ENCODE peak calls at places on chromosomes 13 and 19, in nine cellular contexts. One of them, this sample, is unnamed.

GRCh38 chr13:100520936-100521765 is 67.4 kb downstream of the GGACT start:
- DNase-seq in tibial nerve: no peak
- DNase-seq in aorta: no peak
- DNase-seq in SJSA1: no peak
- DNase-seq in IMR-90: no peak
- DNase-seq in tibial artery: no peak
- DNase-seq in cardiac muscle cell: no peak
- DNase-seq in SJCRH30: no peak
- DNase-seq in breast epithelium: no peak
- DNase-seq in this sample: no peak

GRCh38 chr13:44676534-44676933 is 100.4 kb upstream of the TSC22D1 start:
- DNase-seq in aorta: no peak
- DNase-seq in SJCRH30: no peak
- DNase-seq in tibial nerve: no peak
- DNase-seq in breast epithelium: no peak
- DNase-seq in tibial artery: no peak
- DNase-seq in SJSA1: no peak
- DNase-seq in cardiac muscle cell: no peak
- DNase-seq in IMR-90: no peak
- DNase-seq in this sample: no peak

GRCh38 chr13:53321301-53321700 is 292.7 kb downstream of the OLFM4 start:
- DNase-seq in breast epithelium: no peak
- DNase-seq in tibial nerve: no peak
- DNase-seq in SJCRH30: no peak
- DNase-seq in aorta: no peak
- DNase-seq in tibial artery: no peak
- DNase-seq in cardiac muscle cell: no peak
- DNase-seq in IMR-90: no peak
- DNase-seq in SJSA1: no peak
- DNase-seq in this sample: no peak

GRCh38 chr13:26046639-26047038 is 5.2 kb downstream of the SHISA2 start:
- DNase-seq in tibial artery: no peak
- DNase-seq in tibial nerve: no peak
- DNase-seq in SJSA1: no peak
- DNase-seq in breast epithelium: no peak
- DNase-seq in IMR-90: no peak
- DNase-seq in SJCRH30: no peak
- DNase-seq in cardiac muscle cell: no peak
- DNase-seq in aorta: no peak
- DNase-seq in this sample: no peak

GRCh38 chr13:30159446-30159839 is 147.9 kb downstream of the KATNAL1 start:
- DNase-seq in IMR-90: peak; percentile 94
- DNase-seq in SJSA1: peak; percentile 85
- DNase-seq in cardiac muscle cell: no peak
- DNase-seq in SJCRH30: peak; percentile 44
- DNase-seq in tibial artery: no peak
- DNase-seq in aorta: no peak
- DNase-seq in tibial nerve: no peak
- DNase-seq in breast epithelium: no peak
- DNase-seq in this sample: no peak

GRCh38 chr13:52652980-52653303 is 306 bp downstream of the SUGT1 start:
- DNase-seq in cardiac muscle cell: no peak
- DNase-seq in IMR-90: no peak
- DNase-seq in aorta: no peak
- DNase-seq in tibial artery: no peak
- DNase-seq in SJCRH30: no peak
- DNase-seq in SJSA1: no peak
- DNase-seq in breast epithelium: no peak
- DNase-seq in tibial nerve: no peak
- DNase-seq in this sample: no peak

GRCh38 chr13:26628706-26629105 is 71.2 kb downstream of the WASF3 start:
- DNase-seq in SJSA1: no peak
- DNase-seq in cardiac muscle cell: peak; percentile 23
- DNase-seq in tibial nerve: no peak
- DNase-seq in IMR-90: peak; percentile 40
- DNase-seq in tibial artery: no peak
- DNase-seq in breast epithelium: no peak
- DNase-seq in SJCRH30: peak; percentile 12
- DNase-seq in aorta: no peak
- DNase-seq in this sample: no peak

GRCh38 chr13:71865858-71866172 is 1.2 kb downstream of the DACH1 start:
- DNase-seq in SJCRH30: peak; percentile 53
- DNase-seq in aorta: no peak
- DNase-seq in breast epithelium: no peak
- DNase-seq in SJSA1: no peak
- DNase-seq in tibial nerve: no peak
- DNase-seq in IMR-90: no peak
- DNase-seq in cardiac muscle cell: no peak
- DNase-seq in tibial artery: no peak
- DNase-seq in this sample: no peak

GRCh38 chr13:114043421-114044053 is 69.7 kb upstream of the C13orf46 start:
- DNase-seq in breast epithelium: peak; percentile 74
- DNase-seq in tibial artery: peak; percentile 70
- DNase-seq in IMR-90: peak; percentile 95
- DNase-seq in SJCRH30: peak; percentile 39
- DNase-seq in cardiac muscle cell: no peak
- DNase-seq in tibial nerve: peak; percentile 49
- DNase-seq in aorta: peak; percentile 76
- DNase-seq in SJSA1: peak; percentile 93
- DNase-seq in this sample: no peak

GRCh38 chr13:25901460-25902376 is 150.1 kb downstream of the SHISA2 start:
- DNase-seq in tibial nerve: no peak
- DNase-seq in tibial artery: no peak
- DNase-seq in cardiac muscle cell: no peak
- DNase-seq in SJCRH30: peak; percentile 87
- DNase-seq in breast epithelium: no peak
- DNase-seq in SJSA1: no peak
- DNase-seq in IMR-90: peak; percentile 11
- DNase-seq in aorta: no peak
- DNase-seq in this sample: peak; percentile 74

GRCh38 chr19:37251308-37252229 is 33.6 kb downstream of the ZNF383 start:
- DNase-seq in cardiac muscle cell: no peak
- DNase-seq in IMR-90: peak; percentile 97
- DNase-seq in aorta: peak; percentile 61
- DNase-seq in tibial artery: peak; percentile 71
- DNase-seq in tibial nerve: no peak
- DNase-seq in breast epithelium: peak; percentile 84
- DNase-seq in SJSA1: no peak
- DNase-seq in SJCRH30: peak; percentile 96
- DNase-seq in this sample: peak; percentile 75

GRCh38 chr19:46818812-46819211 is 30.4 kb upstream of the SLC1A5 start:
- DNase-seq in SJCRH30: peak; percentile 62
- DNase-seq in cardiac muscle cell: no peak
- DNase-seq in tibial artery: no peak
- DNase-seq in aorta: no peak
- DNase-seq in SJSA1: no peak
- DNase-seq in IMR-90: peak; percentile 33
- DNase-seq in breast epithelium: no peak
- DNase-seq in tibial nerve: no peak
- DNase-seq in this sample: no peak

GRCh38 chr19:16714702-16715294 is 4.8 kb upstream of the NWD1 start:
- DNase-seq in IMR-90: peak; percentile 24
- DNase-seq in aorta: peak; percentile 56
- DNase-seq in cardiac muscle cell: peak; percentile 37
- DNase-seq in tibial nerve: peak; percentile 27
- DNase-seq in SJCRH30: peak; percentile 87
- DNase-seq in breast epithelium: peak; percentile 40
- DNase-seq in tibial artery: peak; percentile 29
- DNase-seq in SJSA1: no peak
- DNase-seq in this sample: peak; percentile 46

GRCh38 chr19:13045812-13046211 is 50.5 kb downstream of the NFIX start:
- DNase-seq in aorta: no peak
- DNase-seq in breast epithelium: no peak
- DNase-seq in tibial artery: no peak
- DNase-seq in tibial nerve: no peak
- DNase-seq in SJSA1: no peak
- DNase-seq in SJCRH30: no peak
- DNase-seq in IMR-90: no peak
- DNase-seq in cardiac muscle cell: no peak
- DNase-seq in this sample: no peak

GRCh38 chr13:99058527-99059495 is 80.9 kb upstream of the DOCK9 start:
- DNase-seq in breast epithelium: no peak
- DNase-seq in cardiac muscle cell: no peak
- DNase-seq in IMR-90: no peak
- DNase-seq in tibial artery: no peak
- DNase-seq in tibial nerve: no peak
- DNase-seq in SJSA1: peak; percentile 72
- DNase-seq in aorta: no peak
- DNase-seq in SJCRH30: no peak
- DNase-seq in this sample: no peak

GRCh38 chr13:51811046-51811445 is 7.1 kb upstream of the DHRS12 start:
- DNase-seq in cardiac muscle cell: no peak
- DNase-seq in SJSA1: no peak
- DNase-seq in SJCRH30: no peak
- DNase-seq in aorta: no peak
- DNase-seq in tibial artery: no peak
- DNase-seq in tibial nerve: no peak
- DNase-seq in IMR-90: no peak
- DNase-seq in breast epithelium: no peak
- DNase-seq in this sample: no peak

GRCh38 chr19:37829526-37829925 is 50.1 kb upstream of the ZNF573 start:
- DNase-seq in tibial nerve: no peak
- DNase-seq in IMR-90: no peak
- DNase-seq in cardiac muscle cell: no peak
- DNase-seq in tibial artery: no peak
- DNase-seq in breast epithelium: no peak
- DNase-seq in SJSA1: no peak
- DNase-seq in SJCRH30: no peak
- DNase-seq in aorta: no peak
- DNase-seq in this sample: no peak

GRCh38 chr19:15200575-15201364 is at the start of gene NOTCH3:
- DNase-seq in aorta: no peak
- DNase-seq in cardiac muscle cell: peak; percentile 83
- DNase-seq in IMR-90: no peak
- DNase-seq in tibial nerve: no peak
- DNase-seq in SJCRH30: peak; percentile 65
- DNase-seq in breast epithelium: no peak
- DNase-seq in SJSA1: no peak
- DNase-seq in tibial artery: no peak
- DNase-seq in this sample: no peak

GRCh38 chr19:51807111-51807701 is 12.2 kb downstream of the FPR3 start:
- DNase-seq in SJSA1: no peak
- DNase-seq in SJCRH30: no peak
- DNase-seq in tibial nerve: no peak
- DNase-seq in tibial artery: no peak
- DNase-seq in aorta: no peak
- DNase-seq in IMR-90: no peak
- DNase-seq in cardiac muscle cell: no peak
- DNase-seq in breast epithelium: no peak
- DNase-seq in this sample: peak; percentile 19

GRCh38 chr13:44271031-44271433 is 102.6 kb upstream of the SERP2 start:
- DNase-seq in SJSA1: peak; percentile 44
- DNase-seq in tibial artery: no peak
- DNase-seq in IMR-90: peak; percentile 85
- DNase-seq in cardiac muscle cell: no peak
- DNase-seq in breast epithelium: peak; percentile 39
- DNase-seq in tibial nerve: no peak
- DNase-seq in aorta: no peak
- DNase-seq in SJCRH30: no peak
- DNase-seq in this sample: peak; percentile 28

GRCh38 chr13:73025212-73026012 is 33.4 kb upstream of the KLF5 start:
- DNase-seq in SJCRH30: no peak
- DNase-seq in IMR-90: peak; percentile 47
- DNase-seq in aorta: no peak
- DNase-seq in SJSA1: no peak
- DNase-seq in tibial artery: no peak
- DNase-seq in cardiac muscle cell: no peak
- DNase-seq in breast epithelium: no peak
- DNase-seq in tibial nerve: no peak
- DNase-seq in this sample: no peak

GRCh38 chr13:28566283-28566682 is 71.4 kb upstream of the FLT1 start:
- DNase-seq in aorta: no peak
- DNase-seq in SJSA1: no peak
- DNase-seq in breast epithelium: no peak
- DNase-seq in tibial nerve: no peak
- DNase-seq in cardiac muscle cell: no peak
- DNase-seq in IMR-90: no peak
- DNase-seq in tibial artery: no peak
- DNase-seq in SJCRH30: no peak
- DNase-seq in this sample: no peak

DNA sequence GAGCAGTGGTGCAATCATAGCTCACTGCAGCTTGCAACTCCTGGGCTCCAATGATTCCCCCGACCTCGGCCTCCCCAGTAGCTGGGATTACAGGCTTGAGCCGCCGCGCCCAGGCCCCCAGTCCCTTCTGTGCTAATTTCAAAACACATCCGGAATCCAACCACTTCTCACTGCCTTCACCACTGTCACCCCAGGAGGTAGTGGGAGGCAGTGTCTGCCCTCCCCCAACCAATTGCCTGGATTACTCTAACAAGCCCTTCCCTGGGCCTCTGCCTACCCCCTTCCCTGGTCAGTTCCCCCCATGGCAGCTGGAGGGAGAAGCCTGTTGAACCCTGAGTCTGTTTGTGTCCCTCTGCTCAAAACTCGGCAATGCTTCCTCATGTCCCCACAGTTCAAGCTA is 2.3 kb downstream of the PRAM1 start:
- DNase-seq in tibial artery: no peak
- DNase-seq in SJSA1: no peak
- DNase-seq in SJCRH30: no peak
- DNase-seq in aorta: no peak
- DNase-seq in cardiac muscle cell: no peak
- DNase-seq in breast epithelium: no peak
- DNase-seq in tibial nerve: no peak
- DNase-seq in IMR-90: no peak
- DNase-seq in this sample: no peak
- H3K4me3 ChIP-seq in tibial artery: no peak overlapping the region
- H3K4me3 ChIP-seq in SJSA1: no peak overlapping the region
- H3K4me3 ChIP-seq in SJCRH30: no peak overlapping the region
- H3K4me3 ChIP-seq in aorta: no peak overlapping the region
- H3K4me3 ChIP-seq in cardiac muscle cell: no peak overlapping the region
- H3K4me3 ChIP-seq in breast epithelium: no peak overlapping the region
- H3K4me3 ChIP-seq in tibial nerve: no peak overlapping the region
- H3K4me3 ChIP-seq in IMR-90: no peak overlapping the region
- H3K4me3 ChIP-seq in this sample: no peak overlapping the region

GRCh38 chr13:101572456-101572855 is 120.0 kb downstream of the ITGBL1 start:
- DNase-seq in IMR-90: peak; percentile 19
- DNase-seq in cardiac muscle cell: no peak
- DNase-seq in tibial artery: no peak
- DNase-seq in breast epithelium: no peak
- DNase-seq in aorta: no peak
- DNase-seq in SJCRH30: no peak
- DNase-seq in SJSA1: no peak
- DNase-seq in tibial nerve: no peak
- DNase-seq in this sample: no peak
- H3K36me3 ChIP-seq in IMR-90: no peaks in the 10 kb centered on the region
- H3K36me3 ChIP-seq in cardiac muscle cell: no peaks in the 10 kb centered on the region
- H3K36me3 ChIP-seq in tibial artery: no peaks in the 10 kb centered on the region
- H3K36me3 ChIP-seq in breast epithelium: no peaks in the 10 kb centered on the region
- H3K36me3 ChIP-seq in aorta: no peaks in the 10 kb centered on the region
- H3K36me3 ChIP-seq in SJCRH30: no peaks in the 10 kb centered on the region
- H3K36me3 ChIP-seq in SJSA1: peaks cover 5% of the 10 kb centered on the region
- H3K36me3 ChIP-seq in tibial nerve: no peaks in the 10 kb centered on the region
- H3K36me3 ChIP-seq in this sample: no peaks in the 10 kb centered on the region

GRCh38 chr13:111183959-111184684 is 69.0 kb downstream of the ARHGEF7 start:
- DNase-seq in SJSA1: no peak
- DNase-seq in SJCRH30: no peak
- DNase-seq in cardiac muscle cell: no peak
- DNase-seq in tibial artery: no peak
- DNase-seq in aorta: peak; percentile 63
- DNase-seq in IMR-90: no peak
- DNase-seq in tibial nerve: no peak
- DNase-seq in breast epithelium: no peak
- DNase-seq in this sample: no peak
- H3K4me3 ChIP-seq in SJSA1: no peak overlapping the region
- H3K4me3 ChIP-seq in SJCRH30: no peak overlapping the region
- H3K4me3 ChIP-seq in cardiac muscle cell: no peak overlapping the region
- H3K4me3 ChIP-seq in tibial artery: peak overlapping the region; percentile 4
- H3K4me3 ChIP-seq in aorta: no peak overlapping the region
- H3K4me3 ChIP-seq in IMR-90: no peak overlapping the region
- H3K4me3 ChIP-seq in tibial nerve: no peak overlapping the region
- H3K4me3 ChIP-seq in breast epithelium: no peak overlapping the region
- H3K4me3 ChIP-seq in this sample: no peak overlapping the region

GRCh38 chr19:18846862-18847515 is 15.2 kb downstream of the UPF1 start:
- DNase-seq in tibial artery: peak; percentile 82
- DNase-seq in SJSA1: peak; percentile 72
- DNase-seq in aorta: peak; percentile 89
- DNase-seq in IMR-90: peak; percentile 69
- DNase-seq in tibial nerve: peak; percentile 66
- DNase-seq in cardiac muscle cell: peak; percentile 84
- DNase-seq in breast epithelium: peak; percentile 55
- DNase-seq in SJCRH30: peak; percentile 81
- DNase-seq in this sample: peak; percentile 72
- H3K36me3 ChIP-seq in tibial artery: peaks cover 20% of the 10 kb centered on the region
- H3K36me3 ChIP-seq in SJSA1: peaks cover 62% of the 10 kb centered on the region
- H3K36me3 ChIP-seq in aorta: no peaks in the 10 kb centered on the region
- H3K36me3 ChIP-seq in IMR-90: peaks cover 30% of the 10 kb centered on the region
- H3K36me3 ChIP-seq in tibial nerve: peaks cover 28% of the 10 kb centered on the region
- H3K36me3 ChIP-seq in cardiac muscle cell: peaks cover 18% of the 10 kb centered on the region
- H3K36me3 ChIP-seq in breast epithelium: no peaks in the 10 kb centered on the region
- H3K36me3 ChIP-seq in SJCRH30: peaks cover 27% of the 10 kb centered on the region
- H3K36me3 ChIP-seq in this sample: peaks cover 5% of the 10 kb centered on the region

This sample was measured in prostate gland.